ENCODE peak calls at places on chromosome 3, in nine cellular contexts. H is astrocyte; M is progenitor cell of endocrine pancreas; N is CD8-positive, alpha-beta T cell; O is transverse colon; T is Calu3; P is endothelial cell of umbilical vein; B is breast epithelium; F is fibroblast of the aortic adventitia. I is an unnamed sample.

GRCh38 chr3:13891492-13892073 is 11.7 kb upstream of the WNT7A start:
- DNase-seq in B (no peak), T (no peak), N (no peak), F (no peak), O (no peak), P (no peak), M (no peak), H (no peak), I (no peak)

GRCh38 chr3:167859610-167860009 is 124.1 kb downstream of the SERPINI1 start:
- DNase-seq in T (no peak), P (no peak), H (no peak), O (no peak), M (no peak), B (no peak), F (no peak), N (no peak), I (no peak)

GRCh38 chr3:139318431-139318816 is 25.4 kb upstream of the MRPS22 start:
- DNase-seq in T (no peak), O (no peak), M (no peak), B (no peak), F (no peak), P (no peak), N (no peak), H (no peak), I (no peak)

GRCh38 chr3:73516656-73517055 is 108.1 kb downstream of the PDZRN3 start:
- DNase-seq in F (peak; percentile 60), H (no peak), T (no peak), N (no peak), O (peak; percentile 70), P (no peak), M (no peak), B (no peak), I (no peak)

GRCh38 chr3:140128217-140129137 is 193.5 kb downstream of the CLSTN2 start:
- DNase-seq in H (no peak), B (no peak), O (peak; percentile 9), N (no peak), M (peak; percentile 17), F (peak; percentile 4), P (peak; percentile 47), T (peak; percentile 73), I (peak; percentile 8)

GRCh38 chr3:12833226-12834161 is 7.9 kb downstream of the RPL32 start:
- DNase-seq in T (no peak), H (no peak), F (no peak), P (no peak), B (no peak), O (no peak), N (no peak), M (no peak), I (no peak)

GRCh38 chr3:77913524-77914174 is 873.8 kb downstream of the ROBO2 start:
- DNase-seq in T (no peak), F (no peak), B (no peak), P (no peak), O (no peak), N (no peak), M (no peak), H (no peak), I (no peak)

GRCh38 chr3:45690331-45691035 is 1.3 kb downstream of the SACM1L start:
- DNase-seq in T (no peak), P (peak; percentile 23), H (peak; percentile 48), M (no peak), B (no peak), N (no peak), F (no peak), O (no peak), I (no peak)

GRCh38 chr3:48697952-48698351 is 12.2 kb upstream of the NCKIPSD start:
- DNase-seq in T (no peak), F (no peak), P (no peak), N (no peak), O (no peak), B (no peak), M (no peak), H (no peak), I (no peak)

GRCh38 chr3:196528639-196529233 is 13.6 kb upstream of the SMCO1 start:
- DNase-seq in B (no peak), F (peak; percentile 51), O (peak; percentile 79), T (peak; percentile 95), M (peak; percentile 68), H (peak; percentile 31), P (peak; percentile 54), N (peak; percentile 74), I (peak; percentile 86)

GRCh38 chr3:113534365-113534764 is 2.0 kb downstream of the SIDT1 start:
- DNase-seq in N (no peak), M (no peak), T (no peak), F (no peak), P (no peak), O (no peak), H (no peak), B (no peak), I (no peak)

GRCh38 chr3:182243625-182244024 is 531.9 kb downstream of the SOX2 start:
- DNase-seq in T (no peak), F (no peak), M (no peak), O (no peak), B (no peak), N (no peak), P (no peak), H (no peak), I (no peak)

GRCh38 chr3:28606283-28606682 is 257.7 kb upstream of the AZI2 start:
- DNase-seq in N (no peak), F (no peak), P (no peak), O (no peak), B (no peak), T (no peak), M (no peak), H (no peak), I (no peak)

GRCh38 chr3:123652346-123652984 is 67.6 kb upstream of the HACD2 start:
- DNase-seq in T (peak; percentile 87), F (peak; percentile 76), P (peak; percentile 75), O (peak; percentile 84), H (peak; percentile 34), M (peak; percentile 73), B (peak; percentile 72), N (peak; percentile 3), I (peak; percentile 87)

GRCh38 chr3:192906940-192907339 is 10.7 kb downstream of the MB21D2 start:
- DNase-seq in B (no peak), P (no peak), F (no peak), H (no peak), T (no peak), N (no peak), M (no peak), O (no peak), I (no peak)

GRCh38 chr3:117589454-117589853 is 879.9 kb downstream of the TUSC7 start:
- DNase-seq in H (peak; percentile 53), F (peak; percentile 24), O (no peak), T (no peak), B (no peak), M (no peak), N (no peak), P (no peak), I (no peak)

GRCh38 chr3:12891985-12892839 is 50.8 kb upstream of the RPL32 start:
- DNase-seq in O (peak; percentile 35), B (no peak), T (peak; percentile 45), F (peak; percentile 77), H (peak; percentile 32), P (peak; percentile 57), M (peak; percentile 28), N (no peak), I (peak; percentile 52)

DNA sequence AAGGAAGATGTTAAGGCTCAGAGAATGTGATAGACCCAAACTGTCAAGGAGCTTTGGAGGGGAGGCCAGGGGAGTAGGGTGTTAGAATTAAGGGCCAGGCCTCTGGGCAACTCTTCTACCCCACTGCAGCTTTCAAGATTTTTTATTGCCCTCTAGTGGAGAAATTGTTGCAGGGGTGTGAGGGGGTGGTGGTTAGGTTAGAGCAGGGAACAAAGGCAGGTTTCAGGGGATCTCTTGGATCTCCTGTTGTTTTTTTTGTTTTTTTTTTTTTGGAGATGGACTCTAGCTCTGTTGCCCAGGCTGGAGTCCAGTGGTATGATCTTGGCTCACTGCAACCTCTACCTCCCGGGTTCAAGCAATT is 1.4 kb upstream of the SEC13 start:
- DNase-seq in H (no peak), B (no peak), T (peak; percentile 24), O (no peak), P (no peak), N (no peak), F (no peak), M (no peak), I (no peak)
- TF ChIP-seq CTCF in H (peak; percentile 15), B (no peak), T (peak; percentile 15), O (no peak), P (peak; percentile 45), N (peak; percentile 31), F (peak; percentile 13), M (peak; percentile 29), I (peak; percentile 34)

GRCh38 chr3:150843241-150843640 is 62.0 kb downstream of the MINDY4B start:
- DNase-seq in P (no peak), T (no peak), H (no peak), F (no peak), M (no peak), N (no peak), O (no peak), B (no peak), I (no peak)
- TF ChIP-seq CTCF in P (no peak), T (no peak), H (no peak), F (no peak), M (no peak), N (no peak), O (no peak), B (no peak), I (no peak)

DNA sequence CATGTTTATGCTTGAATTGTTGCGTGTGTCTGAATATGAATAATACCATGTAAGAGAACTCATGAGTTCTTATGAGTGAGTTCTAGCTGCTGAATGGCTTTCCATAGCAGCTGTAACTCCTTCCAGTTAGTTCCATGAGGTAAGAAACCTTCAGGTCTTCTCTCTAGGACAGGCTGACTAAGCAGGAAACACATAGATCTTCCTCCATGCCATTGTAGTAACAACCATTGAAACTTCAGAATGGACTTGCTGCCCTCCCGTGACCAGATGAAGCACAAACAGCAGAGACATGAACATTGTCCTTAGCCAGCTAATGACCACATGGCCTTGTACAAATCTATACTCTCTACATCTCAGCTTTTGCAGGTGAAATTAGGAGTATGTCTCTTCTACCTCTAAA is 200.0 kb downstream of the ZNF385D start:
- DNase-seq in F (peak; percentile 49), M (no peak), O (no peak), N (no peak), H (peak; percentile 30), P (no peak), B (no peak), T (peak; percentile 14), I (no peak)
- TF ChIP-seq CTCF in F (peak; percentile 6), M (peak; percentile 32), O (no peak), N (no peak), H (no peak), P (no peak), B (no peak), T (no peak), I (no peak)

DNA sequence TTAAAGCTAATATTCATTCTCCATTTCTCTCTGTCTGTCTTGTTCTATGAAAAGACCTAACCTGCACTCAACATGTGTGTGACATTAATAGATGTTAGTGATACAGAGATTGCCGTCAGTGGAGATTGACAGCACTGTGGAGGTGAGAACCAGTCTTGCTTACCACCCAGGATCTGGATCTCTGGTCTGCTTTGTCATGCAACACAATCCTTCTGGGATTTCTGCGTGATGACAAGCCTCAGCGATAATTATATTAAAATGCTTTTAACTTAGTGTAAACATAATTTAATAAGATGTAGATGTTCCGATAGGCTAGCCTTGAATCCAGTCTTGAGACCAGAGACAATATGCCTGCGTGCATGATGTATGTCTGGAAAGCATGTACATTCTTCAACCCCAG is 262.0 kb upstream of the ZNF717 start:
- DNase-seq in T (no peak), P (no peak), B (no peak), F (no peak), H (no peak), O (no peak), M (no peak), N (no peak), I (no peak)
- TF ChIP-seq CTCF in T (no peak), P (no peak), B (no peak), F (no peak), H (no peak), O (no peak), M (no peak), N (no peak), I (no peak)

GRCh38 chr3:99637041-99637380 is 1.4 kb upstream of the COL8A1 start:
- DNase-seq in H (no peak), N (no peak), T (no peak), F (no peak), M (no peak), O (no peak), B (no peak), P (peak; percentile 89), I (no peak)
- TF ChIP-seq CTCF in H (no peak), N (no peak), T (no peak), F (peak; percentile 30), M (no peak), O (no peak), B (no peak), P (no peak), I (no peak)